ENCODE peak calls at places on chromosome 2, in eight cellular contexts. X is right atrium auricular region, M is psoas muscle, F is GM10248, H is MM.1S, B is neural progenitor cell, O is K562, K is lower leg skin. Z is an unnamed sample.

GRCh38 chr2:186595219-186595618 is 5.4 kb downstream of the ITGAV start:
- DNase-seq in X (no peak), M (no peak), F (no peak), H (no peak), B (no peak), O (peak), K (no peak), Z (no peak)

GRCh38 chr2:170816499-170817246 is at the start of gene GAD1:
- DNase-seq in X (no peak), M (peak), F (peak), H (peak), B (peak), O (peak), K (peak), Z (peak)

GRCh38 chr2:238313289-238313990 is 6.9 kb upstream of the TRAF3IP1 start:
- DNase-seq in X (no peak), M (no peak), F (no peak), H (no peak), B (no peak), O (no peak), K (no peak), Z (no peak)

GRCh38 chr2:145032791-145033190 is 512.9 kb upstream of the ZEB2 start:
- DNase-seq in X (no peak), M (no peak), F (no peak), H (no peak), B (no peak), O (no peak), K (no peak), Z (no peak)

GRCh38 chr2:153834662-153835061 is 37.1 kb upstream of the GALNT13 start:
- DNase-seq in X (no peak), M (no peak), F (no peak), H (no peak), B (no peak), O (no peak), K (no peak), Z (no peak)

GRCh38 chr2:215952860-215953637 is 60.3 kb downstream of the MREG start:
- DNase-seq in X (no peak), M (no peak), F (no peak), H (no peak), B (no peak), O (no peak), K (no peak), Z (no peak)

GRCh38 chr2:168685619-168686453 is 116.6 kb upstream of the NOSTRIN start:
- DNase-seq in X (no peak), M (no peak), F (no peak), H (no peak), B (no peak), O (peak), K (no peak), Z (no peak)

GRCh38 chr2:158914731-158915130 is 53.7 kb upstream of the TANC1 start:
- DNase-seq in X (no peak), M (no peak), F (no peak), H (no peak), B (no peak), O (no peak), K (no peak), Z (no peak)

GRCh38 chr2:98308068-98308467 is 38.2 kb upstream of the CNGA3 start:
- DNase-seq in X (no peak), M (no peak), F (no peak), H (no peak), B (no peak), O (no peak), K (no peak), Z (no peak)

GRCh38 chr2:98882368-98882767 is 53.7 kb downstream of the CRACDL start:
- DNase-seq in X (peak), M (no peak), F (no peak), H (no peak), B (no peak), O (no peak), K (no peak), Z (no peak)

GRCh38 chr2:219644801-219645480 is 17.5 kb downstream of the SLC4A3 start:
- DNase-seq in X (peak), M (peak), F (no peak), H (no peak), B (no peak), O (no peak), K (no peak), Z (no peak)

GRCh38 chr2:59826177-59826576 is 727.3 kb downstream of the BCL11A start:
- DNase-seq in X (no peak), M (no peak), F (no peak), H (no peak), B (no peak), O (no peak), K (no peak), Z (no peak)

GRCh38 chr2:27807476-27807875 is 36.0 kb downstream of the MRPL33 start:
- DNase-seq in X (no peak), M (no peak), F (no peak), H (no peak), B (peak), O (no peak), K (no peak), Z (peak)

GRCh38 chr2:47046271-47046670 is 108.8 kb downstream of the STPG4 start:
- DNase-seq in X (no peak), M (no peak), F (no peak), H (no peak), B (peak), O (no peak), K (no peak), Z (no peak)

GRCh38 chr2:206614825-206615224 is 27.5 kb upstream of the FAM237A start:
- DNase-seq in X (no peak), M (no peak), F (no peak), H (no peak), B (no peak), O (peak), K (no peak), Z (no peak)

GRCh38 chr2:114810092-114810491 is 367.7 kb downstream of the DPP10 start:
- DNase-seq in X (no peak), M (no peak), F (no peak), H (no peak), B (no peak), O (no peak), K (no peak), Z (no peak)

GRCh38 chr2:215707608-215708007 is 271.7 kb upstream of the FN1 start:
- DNase-seq in X (no peak), M (no peak), F (no peak), H (no peak), B (no peak), O (no peak), K (no peak), Z (no peak)

GRCh38 chr2:156864230-156864629 is 393.3 kb upstream of the GALNT5 start:
- DNase-seq in X (no peak), M (no peak), F (no peak), H (no peak), B (no peak), O (no peak), K (no peak), Z (no peak)

GRCh38 chr2:127217470-127218325 is 2.4 kb downstream of the CYP27C1 start:
- DNase-seq in X (no peak), M (no peak), F (peak), H (no peak), B (no peak), O (no peak), K (peak), Z (no peak)

GRCh38 chr2:224286923-224287322 is 115.0 kb downstream of the FAM124B start:
- DNase-seq in X (no peak), M (no peak), F (no peak), H (no peak), B (peak), O (no peak), K (no peak), Z (no peak)

GRCh38 chr2:229417906-229418305 is 146.8 kb upstream of the PID1 start:
- DNase-seq in X (no peak), M (no peak), F (no peak), H (no peak), B (peak), O (no peak), K (no peak), Z (no peak)

GRCh38 chr2:120299561-120299960 is 46.4 kb upstream of the INHBB start:
- DNase-seq in X (no peak), M (no peak), F (no peak), H (no peak), B (no peak), O (no peak), K (no peak), Z (no peak)

GRCh38 chr2:4020649-4021048 is 317.3 kb downstream of the DCDC2C start:
- DNase-seq in X (no peak), M (no peak), F (no peak), H (no peak), B (no peak), O (no peak), K (no peak), Z (no peak)

GRCh38 chr2:164523026-164523425 is 98.3 kb downstream of the GRB14 start:
- DNase-seq in X (no peak), M (no peak), F (no peak), H (no peak), B (no peak), O (no peak), K (no peak), Z (no peak)

GRCh38 chr2:15313657-15314056 is 247.5 kb downstream of the NBAS start:
- DNase-seq in X (no peak), M (no peak), F (peak), H (no peak), B (no peak), O (peak), K (no peak), Z (no peak)

GRCh38 chr2:213296270-213296669 is 12.0 kb downstream of the SPAG16 start:
- DNase-seq in X (no peak), M (no peak), F (no peak), H (no peak), B (no peak), O (no peak), K (no peak), Z (no peak)

GRCh38 chr2:157628282-157628531 is 457 bp downstream of the ACVR1C start:
- DNase-seq in X (no peak), M (no peak), F (no peak), H (no peak), B (no peak), O (no peak), K (no peak), Z (no peak)

GRCh38 chr2:212264227-212264626 is 274.4 kb downstream of the ERBB4 start:
- DNase-seq in X (no peak), M (no peak), F (no peak), H (no peak), B (no peak), O (no peak), K (no peak), Z (no peak)

GRCh38 chr2:101151859-101152194 is 645 bp upstream of the TBC1D8 start:
- DNase-seq in X (no peak), M (peak), F (no peak), H (no peak), B (peak), O (no peak), K (no peak), Z (no peak)

GRCh38 chr2:238947920-238948710 is 100.2 kb downstream of the TWIST2 start:
- DNase-seq in X (peak), M (no peak), F (no peak), H (peak), B (no peak), O (no peak), K (peak), Z (peak)

GRCh38 chr2:127594116-127594591 is 51.8 kb upstream of the GPR17 start:
- DNase-seq in X (peak), M (no peak), F (no peak), H (no peak), B (no peak), O (no peak), K (no peak), Z (no peak)

GRCh38 chr2:16386431-16386830 is 279.2 kb downstream of the CYRIA start:
- DNase-seq in X (no peak), M (no peak), F (no peak), H (no peak), B (no peak), O (no peak), K (no peak), Z (no peak)

GRCh38 chr2:28161466-28161865 is 231.2 kb upstream of the FOSL2 start:
- DNase-seq in X (no peak), M (no peak), F (no peak), H (no peak), B (no peak), O (no peak), K (no peak), Z (no peak)

GRCh38 chr2:57859755-57860154 is 186.9 kb upstream of the VRK2 start:
- DNase-seq in X (no peak), M (no peak), F (no peak), H (no peak), B (no peak), O (no peak), K (no peak), Z (no peak)

GRCh38 chr2:18596993-18597392 is 7.6 kb upstream of the NT5C1B start:
- DNase-seq in X (no peak), M (no peak), F (no peak), H (no peak), B (no peak), O (no peak), K (no peak), Z (no peak)

GRCh38 chr2:218863021-218863520 is 3.5 kb downstream of the WNT6 start:
- DNase-seq in X (no peak), M (peak), F (no peak), H (no peak), B (no peak), O (no peak), K (no peak), Z (no peak)

GRCh38 chr2:6053711-6054393 is 361.7 kb downstream of the SOX11 start:
- DNase-seq in X (no peak), M (no peak), F (no peak), H (no peak), B (no peak), O (no peak), K (no peak), Z (no peak)

GRCh38 chr2:163213699-163214098 is 375.1 kb upstream of the KCNH7 start:
- DNase-seq in X (no peak), M (no peak), F (no peak), H (peak), B (no peak), O (no peak), K (no peak), Z (no peak)

GRCh38 chr2:174035117-174035516 is 69.9 kb upstream of the SP3 start:
- DNase-seq in X (no peak), M (no peak), F (no peak), H (no peak), B (no peak), O (no peak), K (no peak), Z (no peak)

GRCh38 chr2:174036825-174037224 is 71.7 kb upstream of the SP3 start:
- DNase-seq in X (no peak), M (no peak), F (no peak), H (peak), B (no peak), O (no peak), K (no peak), Z (no peak)

GRCh38 chr2:174038472-174038871 is 73.3 kb upstream of the SP3 start:
- DNase-seq in X (no peak), M (no peak), F (peak), H (peak), B (no peak), O (no peak), K (no peak), Z (no peak)

GRCh38 chr2:174033163-174033550 is 68.0 kb upstream of the SP3 start:
- DNase-seq in X (no peak), M (no peak), F (no peak), H (no peak), B (no peak), O (no peak), K (no peak), Z (no peak)

DNA sequence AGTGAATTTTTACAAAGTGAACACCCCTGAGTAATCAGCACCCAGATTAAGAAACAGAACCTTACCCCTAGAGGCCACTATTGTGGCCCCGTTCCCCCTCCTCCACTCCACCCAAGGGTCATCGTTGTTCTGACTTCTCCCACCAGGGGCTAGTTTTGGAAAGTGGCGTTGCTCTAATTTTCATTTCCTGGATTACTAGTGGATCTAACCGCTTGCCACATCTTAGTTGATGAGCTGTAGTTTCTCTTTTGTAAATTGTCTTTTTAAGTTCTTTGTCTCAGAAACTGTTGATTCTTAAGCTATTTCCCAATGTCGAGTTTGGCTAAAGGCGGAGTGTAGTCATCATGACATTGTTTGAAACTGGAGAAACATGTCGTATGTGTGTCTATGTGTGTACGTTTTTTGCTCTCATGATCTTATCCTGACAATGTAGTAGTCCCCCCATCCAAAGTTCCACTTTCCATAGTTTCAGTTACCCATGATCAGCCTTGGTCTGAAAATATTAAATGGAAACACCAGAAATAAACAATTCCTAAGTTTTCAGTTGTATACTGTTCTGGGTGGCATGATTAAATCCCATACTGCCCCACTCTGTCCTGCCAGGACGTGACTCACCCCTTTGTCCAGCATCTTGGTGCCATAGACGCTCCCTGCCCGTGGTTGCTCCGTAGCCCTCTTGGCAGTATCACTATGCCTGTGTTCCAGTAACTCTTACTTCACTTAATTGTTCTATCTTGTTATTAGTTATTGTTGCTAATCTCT is 71.0 kb upstream of the SP3 start:
- DNase-seq in X (peak), M (peak), F (no peak), H (no peak), B (no peak), O (peak), K (no peak), Z (no peak)
- TF ChIP-seq CTCF in X (peak), M (no peak), F (no peak), H (no peak), B (peak), O (peak), K (no peak), Z (peak)

GRCh38 chr2:71275939-71276310 is 49.0 kb upstream of the PAIP2B start:
- DNase-seq in X (no peak), M (no peak), F (no peak), H (peak), B (no peak), O (no peak), K (no peak), Z (no peak)

GRCh38 chr2:71277159-71277498 is 50.2 kb upstream of the PAIP2B start:
- DNase-seq in X (no peak), M (no peak), F (no peak), H (no peak), B (no peak), O (no peak), K (no peak), Z (no peak)

GRCh38 chr2:71276311-71277158 is 49.6 kb upstream of the PAIP2B start:
- DNase-seq in X (peak), M (peak), F (peak), H (peak), B (peak), O (peak), K (peak), Z (peak)

GRCh38 chr2:71281950-71282349 is 49.6 kb upstream of the ZNF638 start:
- DNase-seq in X (no peak), M (no peak), F (no peak), H (no peak), B (no peak), O (no peak), K (no peak), Z (no peak)

DNA sequence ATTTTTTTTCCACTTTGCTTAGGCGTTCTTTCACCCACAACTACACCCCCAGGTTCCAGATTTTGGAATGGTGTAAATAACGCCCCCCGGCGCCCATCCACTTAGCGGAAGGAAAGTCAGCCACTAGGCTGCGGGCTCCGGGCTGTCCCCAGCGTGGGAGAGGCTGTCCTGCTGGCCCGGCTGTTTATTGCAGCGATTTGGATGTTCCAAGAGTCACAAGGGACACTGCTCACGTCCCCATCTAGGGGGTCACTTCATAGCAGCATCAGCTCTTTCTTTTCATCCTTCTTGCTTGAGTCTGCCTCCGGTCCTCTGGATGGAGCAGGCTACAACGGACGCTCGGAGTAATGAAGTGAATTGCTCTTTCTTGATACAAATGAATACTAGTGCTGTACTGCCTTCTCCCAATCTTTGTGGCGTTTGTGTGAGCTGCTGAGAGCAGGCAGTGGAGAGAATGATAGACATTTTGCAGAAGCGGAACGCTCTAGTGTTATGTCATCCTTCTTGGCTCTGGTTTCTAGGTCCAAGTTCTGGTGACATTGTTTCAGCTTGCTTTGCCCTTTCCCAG is 50.7 kb upstream of the PAIP2B start:
- DNase-seq in X (peak), M (peak), F (peak), H (peak), B (peak), O (peak), K (no peak), Z (peak)
- TF ChIP-seq CTCF in X (peak), M (peak), F (peak), H (peak), B (peak), O (peak), K (no peak), Z (no peak)

DNA sequence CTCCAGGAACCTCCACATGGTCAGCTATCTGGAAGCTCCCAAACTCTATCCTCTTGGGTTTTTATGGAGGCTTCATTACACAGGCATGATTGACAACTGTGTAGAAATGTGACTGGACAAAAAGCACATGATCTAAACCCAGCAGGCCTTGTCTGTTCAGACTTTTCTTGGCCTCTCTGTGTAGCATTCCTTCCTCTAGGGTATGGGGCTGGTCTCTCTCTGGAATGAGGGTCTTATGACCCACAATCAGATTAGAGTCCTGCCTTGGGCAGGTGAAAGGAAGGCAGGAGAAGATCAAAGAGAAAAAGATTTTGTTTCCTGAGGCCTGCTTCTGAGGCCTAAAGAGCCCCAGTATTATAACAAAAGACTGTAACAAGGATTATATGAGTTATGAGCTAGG is 162.7 kb downstream of the SP3 start:
- DNase-seq in X (no peak), M (no peak), F (no peak), H (no peak), B (no peak), O (no peak), K (no peak), Z (no peak)
- TF ChIP-seq CTCF in X (no peak), M (no peak), F (no peak), H (no peak), B (peak), O (no peak), K (no peak), Z (no peak)

GRCh38 chr2:178066890-178067669 is 5.5 kb downstream of the PDE11A start:
- DNase-seq in X (no peak), M (no peak), F (no peak), H (no peak), B (no peak), O (no peak), K (no peak), Z (no peak)

GRCh38 chr2:178070824-178071223 is 1.8 kb downstream of the PDE11A start:
- DNase-seq in X (no peak), M (no peak), F (no peak), H (no peak), B (no peak), O (no peak), K (no peak), Z (no peak)

GRCh38 chr2:178072000-178072382 is 586 bp downstream of the PDE11A start:
- DNase-seq in X (no peak), M (no peak), F (no peak), H (no peak), B (no peak), O (no peak), K (no peak), Z (no peak)

GRCh38 chr2:178068823-178069454 is 3.6 kb downstream of the PDE11A start:
- DNase-seq in X (no peak), M (no peak), F (no peak), H (no peak), B (no peak), O (no peak), K (no peak), Z (no peak)

DNA sequence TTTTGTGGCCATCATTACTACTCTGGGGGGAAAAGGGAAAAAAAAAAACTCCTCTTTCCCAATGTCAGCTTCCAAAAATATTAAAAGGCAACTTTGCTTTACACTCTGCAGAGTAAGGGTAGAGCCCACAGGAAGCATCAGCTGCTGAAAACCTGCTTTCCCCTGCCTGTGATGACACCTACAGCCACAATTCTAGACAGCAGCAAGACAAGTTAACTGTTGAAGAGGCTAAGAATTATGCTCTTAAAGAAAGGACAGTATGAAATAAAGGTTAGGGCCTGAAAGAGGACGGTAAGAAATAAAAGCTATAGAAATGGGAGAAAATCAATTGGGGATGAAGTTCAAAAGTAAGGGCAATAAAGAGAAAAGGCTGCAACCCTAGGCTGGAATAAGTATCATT is 3.0 kb downstream of the PDE11A start:
- DNase-seq in X (no peak), M (no peak), F (no peak), H (no peak), B (no peak), O (peak), K (no peak), Z (no peak)
- TF ChIP-seq CTCF in X (no peak), M (no peak), F (no peak), H (no peak), B (peak), O (peak), K (no peak), Z (no peak)

Z was measured in endothelial cell.